ENCODE peak calls at places on chromosomes 16 and 17, in four cellular contexts. One of them, this sample, is unnamed.

GRCh38 chr16:79716645-79717323 is 116.2 kb upstream of the MAF start:
- DNase-seq in upper lobe of right lung: no peak
- DNase-seq in RWPE2: no peak
- DNase-seq in fibroblast of lung: peak
- DNase-seq in this sample: no peak

GRCh38 chr16:9854665-9855064 is 327.6 kb downstream of the GRIN2A start:
- DNase-seq in RWPE2: no peak
- DNase-seq in upper lobe of right lung: no peak
- DNase-seq in fibroblast of lung: peak
- DNase-seq in this sample: no peak

GRCh38 chr16:49281843-49282642 is 405 bp upstream of the CBLN1 start:
- DNase-seq in fibroblast of lung: peak
- DNase-seq in RWPE2: peak
- DNase-seq in upper lobe of right lung: peak
- DNase-seq in this sample: peak

GRCh38 chr17:13500947-13501346 is 100.8 kb downstream of the HS3ST3A1 start:
- DNase-seq in upper lobe of right lung: no peak
- DNase-seq in fibroblast of lung: no peak
- DNase-seq in RWPE2: no peak
- DNase-seq in this sample: no peak

GRCh38 chr17:36856921-36857381 is 80.3 kb upstream of the LHX1 start:
- DNase-seq in RWPE2: no peak
- DNase-seq in fibroblast of lung: no peak
- DNase-seq in upper lobe of right lung: no peak
- DNase-seq in this sample: no peak

GRCh38 chr17:61398721-61399130 is 917 bp upstream of the TBX2 start:
- DNase-seq in fibroblast of lung: peak
- DNase-seq in RWPE2: no peak
- DNase-seq in upper lobe of right lung: no peak
- DNase-seq in this sample: no peak

GRCh38 chr17:11880714-11881113 is 116.6 kb downstream of the ZNF18 start:
- DNase-seq in fibroblast of lung: no peak
- DNase-seq in RWPE2: no peak
- DNase-seq in upper lobe of right lung: no peak
- DNase-seq in this sample: no peak

GRCh38 chr16:78656887-78657286 is 557.4 kb downstream of the WWOX start:
- DNase-seq in upper lobe of right lung: no peak
- DNase-seq in fibroblast of lung: no peak
- DNase-seq in RWPE2: no peak
- DNase-seq in this sample: no peak

GRCh38 chr17:10304758-10305300 is 68.0 kb downstream of the MYH13 start:
- DNase-seq in fibroblast of lung: no peak
- DNase-seq in RWPE2: no peak
- DNase-seq in upper lobe of right lung: no peak
- DNase-seq in this sample: no peak

GRCh38 chr16:68229431-68230175 is 6.3 kb downstream of the ESRP2 start:
- DNase-seq in upper lobe of right lung: no peak
- DNase-seq in fibroblast of lung: peak
- DNase-seq in RWPE2: no peak
- DNase-seq in this sample: no peak

GRCh38 chr17:19549746-19550623 is 16.3 kb downstream of the SLC47A1 start:
- DNase-seq in fibroblast of lung: no peak
- DNase-seq in upper lobe of right lung: no peak
- DNase-seq in RWPE2: no peak
- DNase-seq in this sample: no peak

GRCh38 chr17:4806770-4807533 is at the start of gene PLD2:
- DNase-seq in upper lobe of right lung: peak
- DNase-seq in RWPE2: peak
- DNase-seq in fibroblast of lung: peak
- DNase-seq in this sample: peak

GRCh38 chr16:64900029-64900428 is 221.8 kb downstream of the CDH11 start:
- DNase-seq in fibroblast of lung: no peak
- DNase-seq in RWPE2: no peak
- DNase-seq in upper lobe of right lung: no peak
- DNase-seq in this sample: no peak

GRCh38 chr17:17900615-17901520 is 64.1 kb upstream of the SREBF1 start:
- DNase-seq in upper lobe of right lung: peak
- DNase-seq in RWPE2: peak
- DNase-seq in fibroblast of lung: peak
- DNase-seq in this sample: peak

GRCh38 chr17:66904760-66905637 is 59.5 kb upstream of the CACNG4 start:
- DNase-seq in fibroblast of lung: peak
- DNase-seq in RWPE2: no peak
- DNase-seq in upper lobe of right lung: peak
- DNase-seq in this sample: no peak

GRCh38 chr17:61399131-61400057 is at the start of gene TBX2:
- DNase-seq in RWPE2: no peak
- DNase-seq in fibroblast of lung: peak
- DNase-seq in upper lobe of right lung: peak
- DNase-seq in this sample: peak

GRCh38 chr17:81035389-81036127 is 607 bp downstream of the BAIAP2 start:
- DNase-seq in fibroblast of lung: peak
- DNase-seq in RWPE2: no peak
- DNase-seq in upper lobe of right lung: no peak
- DNase-seq in this sample: peak

DNA sequence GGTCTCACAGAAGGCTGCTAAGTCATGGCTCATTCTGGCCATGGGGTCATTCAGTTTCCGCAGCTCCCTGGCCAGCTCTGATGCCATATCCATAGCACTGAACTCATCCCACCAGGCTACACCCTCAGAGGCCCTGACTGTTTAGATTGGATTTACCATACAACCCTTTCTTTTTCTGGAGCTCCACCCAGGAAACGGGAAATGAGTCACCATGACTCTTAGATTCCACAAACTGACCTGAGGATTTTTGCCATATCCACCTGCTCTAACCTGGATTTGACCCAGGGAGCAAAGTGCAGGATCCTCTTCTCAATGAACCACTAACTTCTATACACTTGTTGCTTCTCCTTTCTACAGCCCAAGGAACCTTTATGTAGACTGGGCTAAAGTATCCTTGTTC is 20.3 kb upstream of the CALB2 start:
- DNase-seq in fibroblast of lung: no peak
- DNase-seq in upper lobe of right lung: no peak
- DNase-seq in RWPE2: no peak
- DNase-seq in this sample: no peak
- H3K4me3 ChIP-seq in fibroblast of lung: no peak
- H3K4me3 ChIP-seq in upper lobe of right lung: no peak
- H3K4me3 ChIP-seq in RWPE2: no peak
- H3K4me3 ChIP-seq in this sample: no peak

GRCh38 chr16:66269631-66270332 is 96.7 kb upstream of the CDH5 start:
- DNase-seq in upper lobe of right lung: no peak
- DNase-seq in fibroblast of lung: peak
- DNase-seq in RWPE2: no peak
- DNase-seq in this sample: no peak

GRCh38 chr16:66265106-66265415 is 101.4 kb upstream of the CDH5 start:
- DNase-seq in RWPE2: peak
- DNase-seq in fibroblast of lung: no peak
- DNase-seq in upper lobe of right lung: peak
- DNase-seq in this sample: no peak

GRCh38 chr16:66265556-66266133 is 100.8 kb upstream of the CDH5 start:
- DNase-seq in upper lobe of right lung: peak
- DNase-seq in RWPE2: peak
- DNase-seq in fibroblast of lung: no peak
- DNase-seq in this sample: no peak

GRCh38 chr16:66266436-66267286 is 99.8 kb upstream of the CDH5 start:
- DNase-seq in RWPE2: peak
- DNase-seq in upper lobe of right lung: peak
- DNase-seq in fibroblast of lung: peak
- DNase-seq in this sample: peak

GRCh38 chr16:66267287-66268137 is 99.0 kb upstream of the CDH5 start:
- DNase-seq in upper lobe of right lung: peak
- DNase-seq in RWPE2: peak
- DNase-seq in fibroblast of lung: no peak
- DNase-seq in this sample: no peak
- H3K27ac ChIP-seq in upper lobe of right lung: peak
- H3K27ac ChIP-seq in RWPE2: no peak
- H3K27ac ChIP-seq in fibroblast of lung: peak
- H3K27ac ChIP-seq in this sample: peak

DNA sequence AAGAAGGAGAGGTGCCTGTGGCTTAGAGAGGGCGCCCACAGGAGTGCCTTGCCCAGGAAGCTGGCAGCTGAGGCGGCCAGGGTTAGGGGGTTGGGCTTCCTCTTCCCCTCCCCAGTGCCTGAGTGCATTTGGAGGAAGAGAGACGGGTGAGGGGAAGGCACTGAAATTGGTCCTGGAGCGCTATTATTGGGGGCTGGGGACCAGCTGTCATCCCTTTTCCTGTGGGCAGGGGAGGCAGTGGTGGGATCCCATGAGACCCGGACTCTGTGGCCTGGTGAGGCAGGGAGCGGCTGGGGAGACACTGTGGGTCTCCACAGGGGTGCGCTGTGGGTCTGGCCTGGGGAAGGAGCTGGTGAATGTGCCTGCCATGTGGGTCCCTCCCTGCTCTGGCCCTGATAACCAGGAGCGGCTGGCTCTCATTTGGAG is 259.7 kb downstream of the SEC14L1 start:
- DNase-seq in fibroblast of lung: no peak
- DNase-seq in RWPE2: no peak
- DNase-seq in upper lobe of right lung: no peak
- DNase-seq in this sample: peak
- H3K4me3 ChIP-seq in fibroblast of lung: no peak
- H3K4me3 ChIP-seq in RWPE2: no peak
- H3K4me3 ChIP-seq in upper lobe of right lung: no peak
- H3K4me3 ChIP-seq in this sample: peak

GRCh38 chr16:15490123-15490711 is 55.8 kb downstream of the BMERB1 start:
- DNase-seq in fibroblast of lung: no peak
- DNase-seq in upper lobe of right lung: no peak
- DNase-seq in RWPE2: no peak
- DNase-seq in this sample: no peak

GRCh38 chr16:15491430-15491829 is 57.0 kb downstream of the BMERB1 start:
- DNase-seq in upper lobe of right lung: no peak
- DNase-seq in fibroblast of lung: no peak
- DNase-seq in RWPE2: no peak
- DNase-seq in this sample: no peak

GRCh38 chr16:15487336-15488284 is 53.2 kb downstream of the BMERB1 start:
- DNase-seq in RWPE2: no peak
- DNase-seq in upper lobe of right lung: no peak
- DNase-seq in fibroblast of lung: no peak
- DNase-seq in this sample: no peak

GRCh38 chr16:15486661-15487060 is 52.3 kb downstream of the BMERB1 start:
- DNase-seq in fibroblast of lung: no peak
- DNase-seq in upper lobe of right lung: no peak
- DNase-seq in RWPE2: no peak
- DNase-seq in this sample: no peak

GRCh38 chr16:15489016-15489415 is 54.6 kb downstream of the BMERB1 start:
- DNase-seq in upper lobe of right lung: no peak
- DNase-seq in RWPE2: no peak
- DNase-seq in fibroblast of lung: no peak
- DNase-seq in this sample: no peak
- H3K27ac ChIP-seq in upper lobe of right lung: no peak
- H3K27ac ChIP-seq in RWPE2: no peak
- H3K27ac ChIP-seq in fibroblast of lung: peak
- H3K27ac ChIP-seq in this sample: no peak

GRCh38 chr17:62565817-62566216 is 61.7 kb upstream of the MRC2 start:
- DNase-seq in fibroblast of lung: no peak
- DNase-seq in RWPE2: peak
- DNase-seq in upper lobe of right lung: no peak
- DNase-seq in this sample: no peak
- H3K4me3 ChIP-seq in fibroblast of lung: no peak
- H3K4me3 ChIP-seq in RWPE2: no peak
- H3K4me3 ChIP-seq in upper lobe of right lung: no peak
- H3K4me3 ChIP-seq in this sample: no peak

GRCh38 chr17:40533896-40534295 is 31.4 kb downstream of the CCR7 start:
- DNase-seq in RWPE2: peak
- DNase-seq in upper lobe of right lung: peak
- DNase-seq in fibroblast of lung: no peak
- DNase-seq in this sample: no peak
- H3K27ac ChIP-seq in RWPE2: peak
- H3K27ac ChIP-seq in upper lobe of right lung: peak
- H3K27ac ChIP-seq in fibroblast of lung: peak
- H3K27ac ChIP-seq in this sample: peak

GRCh38 chr16:15652293-15653001 is 2.4 kb downstream of the NDE1 start:
- DNase-seq in fibroblast of lung: peak
- DNase-seq in upper lobe of right lung: no peak
- DNase-seq in RWPE2: no peak
- DNase-seq in this sample: no peak
- H3K4me3 ChIP-seq in fibroblast of lung: no peak
- H3K4me3 ChIP-seq in upper lobe of right lung: no peak
- H3K4me3 ChIP-seq in RWPE2: no peak
- H3K4me3 ChIP-seq in this sample: no peak

GRCh38 chr16:31138621-31139578 is 3.4 kb upstream of the PRSS8 start:
- DNase-seq in upper lobe of right lung: peak
- DNase-seq in RWPE2: peak
- DNase-seq in fibroblast of lung: peak
- DNase-seq in this sample: peak
- H3K27ac ChIP-seq in upper lobe of right lung: peak
- H3K27ac ChIP-seq in RWPE2: peak
- H3K27ac ChIP-seq in fibroblast of lung: no peak
- H3K27ac ChIP-seq in this sample: peak

DNA sequence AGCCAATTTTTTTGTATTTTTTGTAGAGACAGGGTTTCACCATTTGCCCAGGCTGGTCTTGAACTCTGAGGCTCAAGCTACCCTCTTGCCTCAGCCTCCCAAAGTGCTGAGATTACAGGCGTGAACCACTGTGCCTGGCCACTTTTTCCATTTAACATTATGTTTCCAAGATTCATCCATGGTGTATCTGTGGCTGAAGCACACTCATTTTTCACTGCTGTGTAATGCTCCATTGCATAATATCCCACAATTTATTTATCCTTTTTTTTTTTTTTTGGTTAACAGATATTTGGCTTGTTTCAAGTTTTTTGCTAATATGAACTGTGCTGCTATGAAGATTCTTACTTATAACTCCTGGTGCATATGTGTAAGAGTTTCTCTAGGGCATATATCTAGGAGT is 1.9 kb upstream of the NUP93 start:
- DNase-seq in RWPE2: no peak
- DNase-seq in upper lobe of right lung: no peak
- DNase-seq in fibroblast of lung: no peak
- DNase-seq in this sample: no peak
- H3K4me3 ChIP-seq in RWPE2: no peak
- H3K4me3 ChIP-seq in upper lobe of right lung: no peak
- H3K4me3 ChIP-seq in fibroblast of lung: no peak
- H3K4me3 ChIP-seq in this sample: no peak

This sample was measured in lower lobe of right lung.